ENCODE peak calls at places on chromosomes 12 and 14, in nine cellular contexts. N, K, J, Y, V, R, C, D and L are unnamed samples. For H3K4me1, the result is how much of the 10 kb centered on the place peaks cover.

GRCh38 chr12:34398706-34399630 is 376.7 kb downstream of the ALG10 start:
- DNase-seq in N (peak), K (peak), J (peak), Y (peak), V (no peak), R (peak), C (peak), D (peak), L (no peak)

GRCh38 chr12:45789025-45789424 is 59.5 kb downstream of the ARID2 start:
- DNase-seq in N (no peak), K (no peak), J (no peak), Y (no peak), V (no peak), R (no peak), C (no peak), D (no peak), L (no peak)

GRCh38 chr12:105222326-105222655 is 13.7 kb downstream of the APPL2 start:
- DNase-seq in N (no peak), K (no peak), J (no peak), Y (no peak), V (no peak), R (no peak), C (no peak), D (no peak), L (no peak)

GRCh38 chr14:20429801-20430669 is 5.9 kb downstream of the KLHL33 start:
- DNase-seq in N (peak), K (peak), J (peak), Y (peak), V (no peak), R (no peak), C (peak), D (peak), L (no peak)

GRCh38 chr12:32494676-32495075 is 95.3 kb downstream of the FGD4 start:
- DNase-seq in N (no peak), K (no peak), J (no peak), Y (no peak), V (peak), R (no peak), C (no peak), D (no peak), L (no peak)

GRCh38 chr12:2396448-2396871 is 343.7 kb downstream of the CACNA1C start:
- DNase-seq in N (peak), K (no peak), J (peak), Y (peak), V (no peak), R (peak), C (no peak), D (no peak), L (no peak)

GRCh38 chr12:102735104-102735503 is 181.9 kb downstream of the PAH start:
- DNase-seq in N (no peak), K (no peak), J (no peak), Y (no peak), V (no peak), R (no peak), C (no peak), D (no peak), L (no peak)

GRCh38 chr12:104303538-104304151 is at the start of gene EID3:
- DNase-seq in N (peak), K (peak), J (peak), Y (peak), V (no peak), R (peak), C (peak), D (peak), L (peak)

GRCh38 chr12:14618990-14619389 is 51.3 kb upstream of the PLBD1 start:
- DNase-seq in N (no peak), K (no peak), J (no peak), Y (no peak), V (peak), R (peak), C (no peak), D (no peak), L (no peak)

GRCh38 chr12:5487971-5488955 is 56.4 kb downstream of the NTF3 start:
- DNase-seq in N (no peak), K (no peak), J (no peak), Y (no peak), V (no peak), R (no peak), C (no peak), D (no peak), L (no peak)

GRCh38 chr12:92036771-92037453 is 108.7 kb downstream of the BTG1 start:
- DNase-seq in N (no peak), K (no peak), J (peak), Y (no peak), V (no peak), R (no peak), C (no peak), D (no peak), L (no peak)

GRCh38 chr12:47302111-47302597 is 222.4 kb upstream of the AMIGO2 start:
- DNase-seq in N (no peak), K (no peak), J (no peak), Y (no peak), V (no peak), R (no peak), C (no peak), D (no peak), L (no peak)

GRCh38 chr14:24398943-24399801 is at the start of gene NYNRIN:
- DNase-seq in N (no peak), K (peak), J (peak), Y (peak), V (no peak), R (no peak), C (peak), D (no peak), L (peak)

GRCh38 chr12:110316861-110317260 is 35.8 kb downstream of the ATP2A2 start:
- DNase-seq in N (no peak), K (no peak), J (no peak), Y (no peak), V (peak), R (no peak), C (no peak), D (no peak), L (no peak)

GRCh38 chr12:85059594-85059993 is 23.4 kb downstream of the LRRIQ1 start:
- DNase-seq in N (no peak), K (no peak), J (no peak), Y (no peak), V (no peak), R (no peak), C (no peak), D (no peak), L (no peak)

GRCh38 chr12:102513739-102514138 is 33.4 kb upstream of the IGF1 start:
- DNase-seq in N (no peak), K (no peak), J (no peak), Y (no peak), V (no peak), R (no peak), C (no peak), D (no peak), L (no peak)

GRCh38 chr12:82359115-82359478 is 768 bp downstream of the METTL25 start:
- DNase-seq in N (no peak), K (peak), J (peak), Y (no peak), V (no peak), R (no peak), C (no peak), D (no peak), L (peak)

GRCh38 chr14:74510955-74511354 is 17.4 kb downstream of the ISCA2 start:
- DNase-seq in N (no peak), K (no peak), J (no peak), Y (no peak), V (peak), R (no peak), C (no peak), D (no peak), L (no peak)

GRCh38 chr14:36194645-36195044 is 18.1 kb upstream of the PTCSC3 start:
- DNase-seq in N (no peak), K (no peak), J (no peak), Y (no peak), V (no peak), R (no peak), C (no peak), D (no peak), L (no peak)

GRCh38 chr12:95147836-95148235 is 69.4 kb downstream of the FGD6 start:
- DNase-seq in N (no peak), K (no peak), J (no peak), Y (no peak), V (no peak), R (no peak), C (no peak), D (no peak), L (no peak)

GRCh38 chr12:12807970-12808702 is 5.0 kb upstream of the DDX47 start:
- DNase-seq in N (no peak), K (peak), J (peak), Y (no peak), V (peak), R (peak), C (peak), D (no peak), L (no peak)

GRCh38 chr14:73567951-73568885 is 795 bp upstream of the ACOT2 start:
- DNase-seq in N (no peak), K (no peak), J (no peak), Y (no peak), V (peak), R (no peak), C (no peak), D (no peak), L (no peak)

GRCh38 chr14:72745991-72746980 is 147.6 kb downstream of the DPF3 start:
- DNase-seq in N (peak), K (no peak), J (no peak), Y (peak), V (peak), R (no peak), C (peak), D (no peak), L (no peak)

GRCh38 chr14:93081875-93082570 is 33.7 kb downstream of the ITPK1 start:
- DNase-seq in N (no peak), K (no peak), J (no peak), Y (no peak), V (no peak), R (no peak), C (no peak), D (peak), L (no peak)

GRCh38 chr12:79128956-79129355 is 264.4 kb downstream of the SYT1 start:
- DNase-seq in N (no peak), K (no peak), J (no peak), Y (no peak), V (no peak), R (no peak), C (no peak), D (no peak), L (no peak)

GRCh38 chr14:59337151-59337611 is 128.0 kb downstream of the GPR135 start:
- DNase-seq in N (peak), K (no peak), J (peak), Y (no peak), V (no peak), R (peak), C (peak), D (no peak), L (peak)

GRCh38 chr14:22485178-22485577 is 103.8 kb downstream of the DAD1 start:
- DNase-seq in N (no peak), K (no peak), J (no peak), Y (no peak), V (no peak), R (no peak), C (no peak), D (no peak), L (no peak)

GRCh38 chr12:5713599-5714001 is 231.5 kb downstream of the ANO2 start:
- DNase-seq in N (no peak), K (no peak), J (no peak), Y (no peak), V (no peak), R (no peak), C (no peak), D (no peak), L (no peak)

GRCh38 chr12:81778719-81779118 is 19.6 kb upstream of the PPFIA2 start:
- DNase-seq in N (no peak), K (no peak), J (no peak), Y (no peak), V (no peak), R (no peak), C (no peak), D (no peak), L (no peak)

GRCh38 chr14:94673781-94674231 is 61.6 kb downstream of the SERPINA3 start:
- DNase-seq in N (no peak), K (no peak), J (no peak), Y (no peak), V (no peak), R (no peak), C (peak), D (no peak), L (no peak)

GRCh38 chr12:131775904-131776889 is 52.0 kb upstream of the MMP17 start:
- DNase-seq in N (no peak), K (no peak), J (no peak), Y (no peak), V (no peak), R (no peak), C (no peak), D (no peak), L (no peak)

GRCh38 chr12:4323400-4323799 is 2.4 kb downstream of the TIGAR start:
- DNase-seq in N (no peak), K (no peak), J (no peak), Y (no peak), V (no peak), R (no peak), C (no peak), D (no peak), L (no peak)

GRCh38 chr14:104246401-104247335 is 108.3 kb downstream of the KIF26A start:
- DNase-seq in N (no peak), K (no peak), J (no peak), Y (no peak), V (peak), R (no peak), C (peak), D (no peak), L (peak)

GRCh38 chr12:96416033-96416790 is 16.0 kb upstream of the CDK17 start:
- DNase-seq in N (no peak), K (no peak), J (no peak), Y (no peak), V (peak), R (no peak), C (no peak), D (no peak), L (no peak)

GRCh38 chr12:71371132-71371531 is 68.5 kb upstream of the LGR5 start:
- DNase-seq in N (no peak), K (no peak), J (no peak), Y (no peak), V (peak), R (no peak), C (no peak), D (no peak), L (no peak)

GRCh38 chr12:113090740-113091139 is 34.2 kb downstream of the DTX1 start:
- DNase-seq in N (no peak), K (no peak), J (no peak), Y (no peak), V (no peak), R (no peak), C (no peak), D (no peak), L (no peak)

GRCh38 chr12:32211769-32212156 is 105.1 kb downstream of the BICD1 start:
- DNase-seq in N (no peak), K (no peak), J (no peak), Y (no peak), V (no peak), R (no peak), C (no peak), D (no peak), L (no peak)

GRCh38 chr12:109433618-109434017 is 43.5 kb downstream of the KCTD10 start:
- DNase-seq in N (no peak), K (no peak), J (peak), Y (no peak), V (no peak), R (peak), C (no peak), D (no peak), L (no peak)

GRCh38 chr12:63930971-63931370 is 86.5 kb downstream of the SRGAP1 start:
- DNase-seq in N (no peak), K (no peak), J (no peak), Y (no peak), V (no peak), R (no peak), C (no peak), D (no peak), L (no peak)
- H3K4me1 ChIP-seq in N (under half), K (under half), J (under half), Y (under half), V (under half), R (under half), C (under half), D (under half), L (under half)

GRCh38 chr14:99263564-99264330 is 8.2 kb downstream of the BCL11B start:
- DNase-seq in N (no peak), K (no peak), J (no peak), Y (no peak), V (no peak), R (no peak), C (no peak), D (no peak), L (no peak)
- H3K4me1 ChIP-seq in N (under half), K (under half), J (under half), Y (under half), V (under half), R (under half), C (under half), D (under half), L (under half)

DNA sequence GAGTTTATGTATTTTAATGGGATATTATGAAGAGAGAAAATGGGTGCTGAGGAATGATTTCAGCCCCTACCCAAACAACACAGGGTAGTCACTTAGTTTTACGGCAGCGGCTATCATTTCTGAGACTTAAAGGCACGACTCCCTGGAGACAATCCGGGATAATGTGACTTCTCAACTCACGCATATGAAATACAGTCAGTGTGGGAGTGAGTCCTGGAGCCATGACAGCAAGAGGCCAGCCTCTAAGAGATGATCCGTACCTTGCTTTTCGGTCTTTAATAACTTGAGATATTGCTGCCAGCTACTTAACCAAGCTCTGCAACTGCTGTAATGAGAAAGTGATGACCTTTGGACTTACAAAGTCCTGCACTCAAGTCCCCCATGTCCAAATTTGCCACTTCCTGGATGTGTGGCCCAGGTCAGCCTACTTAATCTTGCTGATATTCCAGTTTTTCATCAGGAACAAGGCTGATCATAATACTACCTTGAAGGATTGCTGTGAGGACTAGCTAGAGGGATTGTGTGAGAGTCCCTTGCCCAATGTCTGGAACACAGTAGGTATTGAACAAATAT is 33.8 kb upstream of the DUSP6 start:
- DNase-seq in N (no peak), K (no peak), J (peak), Y (no peak), V (no peak), R (no peak), C (no peak), D (no peak), L (no peak)
- H3K4me1 ChIP-seq in N (under half), K (under half), J (half or more), Y (under half), V (under half), R (under half), C (half or more), D (half or more), L (under half)

GRCh38 chr12:57895337-57896138 is 45.8 kb upstream of the ATP23 start:
- DNase-seq in N (no peak), K (no peak), J (no peak), Y (no peak), V (no peak), R (no peak), C (no peak), D (no peak), L (no peak)
- H3K4me1 ChIP-seq in N (under half), K (under half), J (half or more), Y (under half), V (under half), R (under half), C (half or more), D (under half), L (half or more)

DNA sequence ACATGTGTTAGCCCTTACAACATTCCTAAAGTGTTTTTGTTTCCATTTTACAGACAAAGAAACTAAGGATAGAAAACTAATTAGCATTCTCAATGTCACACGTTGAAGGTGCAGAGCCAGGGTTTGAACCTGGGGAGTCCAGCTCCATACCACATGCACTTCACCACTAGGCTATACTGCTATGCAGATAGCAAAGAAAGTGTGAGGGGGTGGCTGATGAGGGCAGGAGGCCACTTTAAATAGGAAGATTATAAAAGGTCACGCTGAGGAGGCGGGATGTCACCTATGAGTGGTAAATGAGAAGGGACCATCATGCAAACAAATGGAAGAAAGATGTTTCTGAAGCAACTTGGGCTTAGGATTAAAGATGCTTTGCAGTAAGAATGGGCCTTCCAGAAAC is 213.9 kb downstream of the EGLN3 start:
- DNase-seq in N (no peak), K (no peak), J (no peak), Y (no peak), V (no peak), R (no peak), C (no peak), D (no peak), L (no peak)
- H3K4me1 ChIP-seq in N (under half), K (under half), J (under half), Y (under half), V (under half), R (under half), C (under half), D (under half), L (under half)

GRCh38 chr14:91742956-91743653 is 11.2 kb upstream of the CATSPERB start:
- DNase-seq in N (no peak), K (no peak), J (no peak), Y (no peak), V (no peak), R (no peak), C (no peak), D (no peak), L (no peak)

GRCh38 chr14:91748049-91748448 is 16.2 kb upstream of the CATSPERB start:
- DNase-seq in N (no peak), K (no peak), J (no peak), Y (no peak), V (no peak), R (no peak), C (no peak), D (no peak), L (no peak)

GRCh38 chr14:91744068-91744480 is 12.2 kb upstream of the CATSPERB start:
- DNase-seq in N (peak), K (no peak), J (peak), Y (peak), V (peak), R (no peak), C (peak), D (no peak), L (peak)

GRCh38 chr14:91749857-91750256 is 18.0 kb upstream of the CATSPERB start:
- DNase-seq in N (no peak), K (no peak), J (no peak), Y (no peak), V (peak), R (no peak), C (no peak), D (no peak), L (no peak)

DNA sequence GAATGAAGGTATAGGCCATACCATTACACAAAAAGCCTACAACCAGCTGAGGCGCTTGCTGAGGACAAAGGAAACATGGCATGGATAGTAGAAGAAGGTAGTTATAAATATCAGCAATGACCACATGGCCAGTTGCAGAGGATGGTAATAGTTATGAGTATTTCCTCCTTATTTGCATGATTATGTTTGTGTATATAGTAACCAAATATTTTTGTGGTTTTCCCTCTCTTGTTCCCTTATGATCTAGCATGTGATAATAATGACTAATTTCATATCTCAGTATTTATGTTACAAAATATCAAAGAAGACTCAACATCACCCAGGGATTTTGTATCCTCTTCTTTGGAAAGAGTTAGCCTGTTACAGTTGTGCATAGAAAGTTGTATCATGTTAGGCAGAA is 13.4 kb upstream of the CATSPERB start:
- DNase-seq in N (no peak), K (no peak), J (no peak), Y (no peak), V (peak), R (no peak), C (no peak), D (no peak), L (no peak)
- H3K4me1 ChIP-seq in N (under half), K (under half), J (under half), Y (under half), V (under half), R (under half), C (under half), D (under half), L (under half)